ENCODE peak calls at places on chromosomes 6 and 20, in ten cellular contexts. One of them, this sample, is unnamed.

GRCh38 chr20:57071283-57071701 is 195.1 kb downstream of the BMP7 start:
- DNase-seq in hepatocyte: peak; percentile 74
- DNase-seq in brain microvascular endothelial cell: no peak
- DNase-seq in stimulated activated CD4-positive, alpha-beta T cell treated with anti-CD3 and anti-CD28 coated beads, Interleukin-1b, Interleukin-23, amount 100 ng/mL, for 24 hours: no peak
- DNase-seq in IMR-90: no peak
- DNase-seq in hepatic stellate cell: no peak
- DNase-seq in activated CD8-positive, alpha-beta memory T cell treated with anti-CD3 and anti-CD28 coated beads, Interleukin-2, amount 50 U/mL, for 48 hours: no peak
- DNase-seq in Peyer's patch: no peak
- DNase-seq in NCI-H2029 treated with DMSO at 0.1 percent for 48 hours: no peak
- DNase-seq in SHP77: no peak
- DNase-seq in this sample: no peak

GRCh38 chr20:10897341-10897740 is 223.5 kb upstream of the JAG1 start:
- DNase-seq in SHP77: no peak
- DNase-seq in Peyer's patch: no peak
- DNase-seq in hepatic stellate cell: no peak
- DNase-seq in hepatocyte: no peak
- DNase-seq in stimulated activated CD4-positive, alpha-beta T cell treated with anti-CD3 and anti-CD28 coated beads, Interleukin-1b, Interleukin-23, amount 100 ng/mL, for 24 hours: no peak
- DNase-seq in IMR-90: no peak
- DNase-seq in NCI-H2029 treated with DMSO at 0.1 percent for 48 hours: no peak
- DNase-seq in brain microvascular endothelial cell: no peak
- DNase-seq in activated CD8-positive, alpha-beta memory T cell treated with anti-CD3 and anti-CD28 coated beads, Interleukin-2, amount 50 U/mL, for 48 hours: no peak
- DNase-seq in this sample: no peak

GRCh38 chr20:39986231-39986904 is 702.7 kb downstream of the MAFB start:
- DNase-seq in activated CD8-positive, alpha-beta memory T cell treated with anti-CD3 and anti-CD28 coated beads, Interleukin-2, amount 50 U/mL, for 48 hours: no peak
- DNase-seq in brain microvascular endothelial cell: peak; percentile 58
- DNase-seq in IMR-90: peak; percentile 28
- DNase-seq in hepatocyte: peak; percentile 67
- DNase-seq in SHP77: peak; percentile 8
- DNase-seq in hepatic stellate cell: peak; percentile 9
- DNase-seq in NCI-H2029 treated with DMSO at 0.1 percent for 48 hours: no peak
- DNase-seq in stimulated activated CD4-positive, alpha-beta T cell treated with anti-CD3 and anti-CD28 coated beads, Interleukin-1b, Interleukin-23, amount 100 ng/mL, for 24 hours: no peak
- DNase-seq in Peyer's patch: peak; percentile 53
- DNase-seq in this sample: no peak

GRCh38 chr6:19603716-19604115 is 233.5 kb upstream of the ID4 start:
- DNase-seq in brain microvascular endothelial cell: no peak
- DNase-seq in SHP77: no peak
- DNase-seq in IMR-90: no peak
- DNase-seq in stimulated activated CD4-positive, alpha-beta T cell treated with anti-CD3 and anti-CD28 coated beads, Interleukin-1b, Interleukin-23, amount 100 ng/mL, for 24 hours: no peak
- DNase-seq in NCI-H2029 treated with DMSO at 0.1 percent for 48 hours: no peak
- DNase-seq in activated CD8-positive, alpha-beta memory T cell treated with anti-CD3 and anti-CD28 coated beads, Interleukin-2, amount 50 U/mL, for 48 hours: no peak
- DNase-seq in hepatocyte: no peak
- DNase-seq in hepatic stellate cell: no peak
- DNase-seq in Peyer's patch: no peak
- DNase-seq in this sample: no peak

GRCh38 chr6:111784423-111784822 is 88.8 kb downstream of the FYN start:
- DNase-seq in activated CD8-positive, alpha-beta memory T cell treated with anti-CD3 and anti-CD28 coated beads, Interleukin-2, amount 50 U/mL, for 48 hours: no peak
- DNase-seq in stimulated activated CD4-positive, alpha-beta T cell treated with anti-CD3 and anti-CD28 coated beads, Interleukin-1b, Interleukin-23, amount 100 ng/mL, for 24 hours: no peak
- DNase-seq in hepatic stellate cell: no peak
- DNase-seq in NCI-H2029 treated with DMSO at 0.1 percent for 48 hours: peak; percentile 58
- DNase-seq in hepatocyte: no peak
- DNase-seq in SHP77: no peak
- DNase-seq in Peyer's patch: no peak
- DNase-seq in brain microvascular endothelial cell: no peak
- DNase-seq in IMR-90: no peak
- DNase-seq in this sample: no peak

GRCh38 chr6:47246556-47246955 is 63.1 kb downstream of the TNFRSF21 start:
- DNase-seq in NCI-H2029 treated with DMSO at 0.1 percent for 48 hours: no peak
- DNase-seq in stimulated activated CD4-positive, alpha-beta T cell treated with anti-CD3 and anti-CD28 coated beads, Interleukin-1b, Interleukin-23, amount 100 ng/mL, for 24 hours: no peak
- DNase-seq in activated CD8-positive, alpha-beta memory T cell treated with anti-CD3 and anti-CD28 coated beads, Interleukin-2, amount 50 U/mL, for 48 hours: no peak
- DNase-seq in SHP77: no peak
- DNase-seq in IMR-90: no peak
- DNase-seq in brain microvascular endothelial cell: no peak
- DNase-seq in hepatic stellate cell: no peak
- DNase-seq in hepatocyte: no peak
- DNase-seq in Peyer's patch: no peak
- DNase-seq in this sample: no peak

GRCh38 chr6:11771473-11772048 is 7.0 kb downstream of the ADTRP start:
- DNase-seq in hepatocyte: no peak
- DNase-seq in IMR-90: peak; percentile 62
- DNase-seq in stimulated activated CD4-positive, alpha-beta T cell treated with anti-CD3 and anti-CD28 coated beads, Interleukin-1b, Interleukin-23, amount 100 ng/mL, for 24 hours: no peak
- DNase-seq in SHP77: no peak
- DNase-seq in activated CD8-positive, alpha-beta memory T cell treated with anti-CD3 and anti-CD28 coated beads, Interleukin-2, amount 50 U/mL, for 48 hours: no peak
- DNase-seq in brain microvascular endothelial cell: peak; percentile 26
- DNase-seq in hepatic stellate cell: no peak
- DNase-seq in Peyer's patch: no peak
- DNase-seq in NCI-H2029 treated with DMSO at 0.1 percent for 48 hours: no peak
- DNase-seq in this sample: no peak

GRCh38 chr6:142172758-142173157 is 25.7 kb downstream of the VTA1 start:
- DNase-seq in activated CD8-positive, alpha-beta memory T cell treated with anti-CD3 and anti-CD28 coated beads, Interleukin-2, amount 50 U/mL, for 48 hours: no peak
- DNase-seq in hepatic stellate cell: no peak
- DNase-seq in IMR-90: no peak
- DNase-seq in NCI-H2029 treated with DMSO at 0.1 percent for 48 hours: no peak
- DNase-seq in stimulated activated CD4-positive, alpha-beta T cell treated with anti-CD3 and anti-CD28 coated beads, Interleukin-1b, Interleukin-23, amount 100 ng/mL, for 24 hours: no peak
- DNase-seq in hepatocyte: no peak
- DNase-seq in brain microvascular endothelial cell: no peak
- DNase-seq in SHP77: no peak
- DNase-seq in Peyer's patch: no peak
- DNase-seq in this sample: no peak

GRCh38 chr6:165864925-165865324 is 201.9 kb upstream of the PDE10A start:
- DNase-seq in hepatic stellate cell: no peak
- DNase-seq in brain microvascular endothelial cell: no peak
- DNase-seq in IMR-90: no peak
- DNase-seq in Peyer's patch: no peak
- DNase-seq in SHP77: no peak
- DNase-seq in hepatocyte: no peak
- DNase-seq in NCI-H2029 treated with DMSO at 0.1 percent for 48 hours: no peak
- DNase-seq in stimulated activated CD4-positive, alpha-beta T cell treated with anti-CD3 and anti-CD28 coated beads, Interleukin-1b, Interleukin-23, amount 100 ng/mL, for 24 hours: no peak
- DNase-seq in activated CD8-positive, alpha-beta memory T cell treated with anti-CD3 and anti-CD28 coated beads, Interleukin-2, amount 50 U/mL, for 48 hours: no peak
- DNase-seq in this sample: no peak

GRCh38 chr6:167906899-167907298 is 80.2 kb downstream of the AFDN start:
- DNase-seq in NCI-H2029 treated with DMSO at 0.1 percent for 48 hours: peak; percentile 80
- DNase-seq in Peyer's patch: peak; percentile 76
- DNase-seq in hepatic stellate cell: peak; percentile 5
- DNase-seq in hepatocyte: peak; percentile 47
- DNase-seq in SHP77: no peak
- DNase-seq in stimulated activated CD4-positive, alpha-beta T cell treated with anti-CD3 and anti-CD28 coated beads, Interleukin-1b, Interleukin-23, amount 100 ng/mL, for 24 hours: no peak
- DNase-seq in activated CD8-positive, alpha-beta memory T cell treated with anti-CD3 and anti-CD28 coated beads, Interleukin-2, amount 50 U/mL, for 48 hours: no peak
- DNase-seq in brain microvascular endothelial cell: peak; percentile 12
- DNase-seq in IMR-90: no peak
- DNase-seq in this sample: no peak

GRCh38 chr20:19427913-19428800 is 215.7 kb downstream of the SLC24A3 start:
- DNase-seq in Peyer's patch: no peak
- DNase-seq in activated CD8-positive, alpha-beta memory T cell treated with anti-CD3 and anti-CD28 coated beads, Interleukin-2, amount 50 U/mL, for 48 hours: no peak
- DNase-seq in brain microvascular endothelial cell: no peak
- DNase-seq in hepatic stellate cell: no peak
- DNase-seq in NCI-H2029 treated with DMSO at 0.1 percent for 48 hours: no peak
- DNase-seq in IMR-90: no peak
- DNase-seq in stimulated activated CD4-positive, alpha-beta T cell treated with anti-CD3 and anti-CD28 coated beads, Interleukin-1b, Interleukin-23, amount 100 ng/mL, for 24 hours: no peak
- DNase-seq in hepatocyte: no peak
- DNase-seq in SHP77: no peak
- DNase-seq in this sample: no peak

GRCh38 chr6:73079978-73080377 is 145.3 kb downstream of the KHDC1L start:
- DNase-seq in stimulated activated CD4-positive, alpha-beta T cell treated with anti-CD3 and anti-CD28 coated beads, Interleukin-1b, Interleukin-23, amount 100 ng/mL, for 24 hours: no peak
- DNase-seq in activated CD8-positive, alpha-beta memory T cell treated with anti-CD3 and anti-CD28 coated beads, Interleukin-2, amount 50 U/mL, for 48 hours: no peak
- DNase-seq in hepatocyte: no peak
- DNase-seq in brain microvascular endothelial cell: no peak
- DNase-seq in NCI-H2029 treated with DMSO at 0.1 percent for 48 hours: no peak
- DNase-seq in SHP77: no peak
- DNase-seq in hepatic stellate cell: no peak
- DNase-seq in IMR-90: peak; percentile 43
- DNase-seq in Peyer's patch: no peak
- DNase-seq in this sample: no peak

GRCh38 chr6:15417811-15418210 is 171.9 kb downstream of the JARID2 start:
- DNase-seq in Peyer's patch: no peak
- DNase-seq in IMR-90: peak; percentile 77
- DNase-seq in stimulated activated CD4-positive, alpha-beta T cell treated with anti-CD3 and anti-CD28 coated beads, Interleukin-1b, Interleukin-23, amount 100 ng/mL, for 24 hours: no peak
- DNase-seq in hepatocyte: no peak
- DNase-seq in NCI-H2029 treated with DMSO at 0.1 percent for 48 hours: no peak
- DNase-seq in hepatic stellate cell: no peak
- DNase-seq in SHP77: no peak
- DNase-seq in brain microvascular endothelial cell: peak; percentile 58
- DNase-seq in activated CD8-positive, alpha-beta memory T cell treated with anti-CD3 and anti-CD28 coated beads, Interleukin-2, amount 50 U/mL, for 48 hours: no peak
- DNase-seq in this sample: no peak

GRCh38 chr6:124964764-124965105 is 2.5 kb downstream of the RNF217 start:
- DNase-seq in hepatocyte: no peak
- DNase-seq in NCI-H2029 treated with DMSO at 0.1 percent for 48 hours: no peak
- DNase-seq in hepatic stellate cell: peak; percentile 6
- DNase-seq in stimulated activated CD4-positive, alpha-beta T cell treated with anti-CD3 and anti-CD28 coated beads, Interleukin-1b, Interleukin-23, amount 100 ng/mL, for 24 hours: no peak
- DNase-seq in brain microvascular endothelial cell: no peak
- DNase-seq in IMR-90: no peak
- DNase-seq in SHP77: no peak
- DNase-seq in activated CD8-positive, alpha-beta memory T cell treated with anti-CD3 and anti-CD28 coated beads, Interleukin-2, amount 50 U/mL, for 48 hours: no peak
- DNase-seq in Peyer's patch: no peak
- DNase-seq in this sample: no peak

This sample was measured in D721Med.